ENCODE peak calls at places on chromosomes 11 and 22, in eight cellular contexts. T is Peyer's patch, U is adrenal gland, D is IMR-90, A is stomach, R is esophagus muscularis mucosa, X is sigmoid colon, Z is prostate gland. F is an unnamed sample.

GRCh38 chr11:2789791-2790580 is 90.2 kb upstream of the KCNQ1OT1 start:
- DNase-seq in U (no peak), A (peak), X (peak), D (no peak), T (peak), R (no peak), Z (no peak), F (no peak)

GRCh38 chr11:74466916-74467885 is at the start of gene KCNE3:
- DNase-seq in Z (no peak), A (peak), T (peak), U (no peak), R (no peak), X (peak), D (no peak), F (no peak)

GRCh38 chr22:50136431-50137047 is 34.0 kb upstream of the PANX2 start:
- DNase-seq in R (no peak), Z (peak), T (no peak), U (no peak), A (no peak), X (no peak), D (no peak), F (no peak)

GRCh38 chr11:37574361-37574760 is 976.3 kb upstream of the RAG2 start:
- DNase-seq in D (no peak), A (no peak), T (no peak), X (no peak), U (no peak), R (no peak), Z (no peak), F (no peak)

GRCh38 chr11:43119275-43119970 is 192.4 kb upstream of the API5 start:
- DNase-seq in A (no peak), Z (no peak), R (no peak), X (no peak), D (no peak), U (no peak), T (no peak), F (no peak)

GRCh38 chr22:49999063-49999900 is 13.3 kb downstream of the IL17REL start:
- DNase-seq in A (no peak), X (no peak), D (no peak), Z (no peak), T (peak), R (no peak), U (no peak), F (no peak)

GRCh38 chr11:114183041-114183511 is 113.1 kb upstream of the NNMT start:
- DNase-seq in R (no peak), D (no peak), U (no peak), X (peak), T (peak), A (no peak), Z (no peak), F (no peak)

GRCh38 chr11:9906043-9906791 is 242.3 kb downstream of the SWAP70 start:
- DNase-seq in D (peak), A (no peak), T (no peak), Z (peak), R (no peak), U (no peak), X (no peak), F (no peak)

GRCh38 chr11:71488086-71488967 is 35.3 kb downstream of the NADSYN1 start:
- DNase-seq in R (no peak), Z (no peak), D (peak), A (no peak), U (no peak), T (peak), X (peak), F (no peak)

GRCh38 chr11:86743223-86744118 is 56.9 kb upstream of the PRSS23 start:
- DNase-seq in U (peak), X (peak), Z (no peak), D (peak), A (peak), T (peak), R (no peak), F (peak)

GRCh38 chr22:26592368-26593015 is 2.6 kb upstream of the TPST2 start:
- DNase-seq in T (peak), R (no peak), Z (no peak), D (no peak), X (no peak), A (peak), U (no peak), F (no peak)

GRCh38 chr22:29079218-29079901 is 6.5 kb downstream of the KREMEN1 start:
- DNase-seq in T (peak), D (no peak), Z (peak), R (no peak), X (no peak), U (no peak), A (no peak), F (no peak)

GRCh38 chr11:15944460-15944859 is 411.9 kb downstream of the SOX6 start:
- DNase-seq in A (peak), R (peak), Z (no peak), X (no peak), U (no peak), T (no peak), D (peak), F (no peak)

GRCh38 chr11:133509924-133510697 is 22.2 kb downstream of the OPCML start:
- DNase-seq in X (no peak), U (no peak), R (no peak), T (no peak), D (no peak), Z (no peak), A (no peak), F (no peak)

GRCh38 chr22:29700949-29701927 is 18.6 kb upstream of the CABP7 start:
- DNase-seq in X (no peak), R (no peak), U (no peak), T (peak), D (peak), Z (no peak), A (no peak), F (no peak)

GRCh38 chr22:17845790-17846189 is 71.5 kb upstream of the BID start:
- DNase-seq in A (no peak), R (no peak), Z (no peak), T (no peak), D (no peak), U (no peak), X (peak), F (no peak)

GRCh38 chr11:125364085-125364822 is 131.8 kb downstream of the FEZ1 start:
- DNase-seq in R (no peak), A (no peak), X (no peak), T (no peak), D (peak), U (no peak), Z (no peak), F (no peak)

GRCh38 chr11:125084057-125084416 is 20.9 kb downstream of the SLC37A2 start:
- DNase-seq in R (no peak), X (peak), U (peak), D (no peak), Z (no peak), A (no peak), T (no peak), F (no peak)

GRCh38 chr22:19238900-19239299 is 52.6 kb downstream of the CLTCL1 start:
- DNase-seq in T (no peak), U (no peak), R (no peak), Z (no peak), D (no peak), X (no peak), A (no peak), F (no peak)

GRCh38 chr11:127238321-127238720 is 237.8 kb upstream of the KIRREL3 start:
- DNase-seq in R (no peak), A (no peak), T (no peak), D (no peak), Z (no peak), U (no peak), X (no peak), F (no peak)

GRCh38 chr11:77080643-77081210 is 14.0 kb downstream of the CAPN5 start:
- DNase-seq in R (no peak), Z (no peak), A (peak), U (peak), T (peak), X (peak), D (peak), F (peak)

GRCh38 chr11:99739464-99740089 is 718.8 kb downstream of the CNTN5 start:
- DNase-seq in U (no peak), A (no peak), X (no peak), R (no peak), T (no peak), Z (no peak), D (peak), F (peak)

GRCh38 chr11:117931971-117932370 is 2.8 kb upstream of the TMPRSS13 start:
- DNase-seq in D (no peak), Z (no peak), A (no peak), X (peak), R (no peak), U (no peak), T (peak), F (no peak)

GRCh38 chr11:62665630-62666258 is 632 bp downstream of the CSKMT start:
- DNase-seq in T (peak), R (peak), X (peak), U (peak), A (peak), Z (peak), D (peak), F (no peak)

GRCh38 chr22:45226681-45227186 is 14.0 kb downstream of the KIAA0930 start:
- DNase-seq in A (peak), X (no peak), T (no peak), D (no peak), U (peak), R (no peak), Z (no peak), F (no peak)

GRCh38 chr11:102244681-102245409 is 72.4 kb upstream of the BIRC3 start:
- DNase-seq in A (no peak), T (no peak), D (peak), R (no peak), X (no peak), U (no peak), Z (no peak), F (no peak)

GRCh38 chr11:133157180-133157579 is 375.1 kb downstream of the OPCML start:
- DNase-seq in D (no peak), R (no peak), A (no peak), U (no peak), T (no peak), Z (no peak), X (no peak), F (no peak)

GRCh38 chr11:31254411-31254810 is 115.1 kb downstream of the DCDC1 start:
- DNase-seq in T (no peak), R (no peak), Z (peak), X (no peak), U (no peak), A (no peak), D (no peak), F (no peak)

GRCh38 chr22:44965171-44965570 is 44.6 kb downstream of the PHF21B start:
- DNase-seq in U (no peak), T (no peak), X (no peak), D (no peak), A (no peak), R (no peak), Z (no peak), F (no peak)

GRCh38 chr11:65778431-65778900 is 2.3 kb downstream of the AP5B1 start:
- DNase-seq in T (peak), X (peak), Z (no peak), U (no peak), D (no peak), R (peak), A (peak), F (no peak)

GRCh38 chr11:34441814-34442213 is 3.1 kb downstream of the CAT start:
- DNase-seq in R (no peak), D (no peak), X (no peak), Z (no peak), U (no peak), A (no peak), T (no peak), F (no peak)

GRCh38 chr11:34439521-34440258 is 956 bp downstream of the CAT start:
- DNase-seq in A (no peak), R (no peak), X (no peak), U (no peak), D (no peak), Z (no peak), T (peak), F (no peak)

GRCh38 chr11:34437224-34437879 is 1.4 kb upstream of the CAT start:
- DNase-seq in D (no peak), X (no peak), U (no peak), R (no peak), Z (no peak), A (no peak), T (no peak), F (no peak)

GRCh38 chr11:34443136-34443535 is 4.4 kb downstream of the CAT start:
- DNase-seq in X (no peak), A (no peak), Z (no peak), R (no peak), D (no peak), U (no peak), T (no peak), F (no peak)

GRCh38 chr11:34438529-34439507 is at the start of gene CAT:
- DNase-seq in D (peak), T (peak), A (peak), U (peak), Z (peak), R (peak), X (peak), F (peak)
- TF ChIP-seq POLR2A in D (peak), T (peak), A (no peak), U (peak), Z (peak), R (peak), X (peak), F (peak)

GRCh38 chr22:23970201-23970641 is 3.5 kb downstream of the DDTL start:
- DNase-seq in Z (no peak), A (no peak), D (no peak), X (no peak), R (peak), U (no peak), T (no peak), F (no peak)

GRCh38 chr22:23969071-23969470 is 2.4 kb downstream of the DDTL start:
- DNase-seq in Z (no peak), A (no peak), U (no peak), T (peak), X (peak), R (peak), D (no peak), F (no peak)

GRCh38 chr22:23970816-23971482 is 3.3 kb downstream of the DDT start:
- DNase-seq in U (no peak), R (peak), A (no peak), T (peak), D (no peak), Z (no peak), X (peak), F (no peak)
- TF ChIP-seq POLR2A in U (no peak), R (no peak), A (no peak), T (no peak), D (no peak), Z (no peak), X (no peak), F (no peak)

GRCh38 chr22:42648368-42649260 is 578 bp downstream of the CYB5R3 start:
- DNase-seq in R (no peak), U (peak), D (no peak), T (peak), Z (peak), X (no peak), A (peak), F (no peak)
- TF ChIP-seq POLR2A in R (no peak), U (no peak), D (peak), T (peak), Z (peak), X (peak), A (no peak), F (peak)

GRCh38 chr11:698493-699115 is 3.0 kb downstream of the TMEM80 start:
- DNase-seq in R (no peak), A (no peak), T (no peak), X (no peak), Z (no peak), D (no peak), U (no peak), F (no peak)

GRCh38 chr11:695332-695605 is 247 bp upstream of the DEAF1 start:
- DNase-seq in Z (no peak), D (no peak), A (no peak), R (no peak), X (no peak), U (no peak), T (no peak), F (no peak)

GRCh38 chr11:697811-698311 is 2.2 kb downstream of the TMEM80 start:
- DNase-seq in U (no peak), D (peak), T (no peak), X (no peak), A (no peak), Z (no peak), R (no peak), F (no peak)

GRCh38 chr11:695606-696381 is at the start of gene TMEM80:
- DNase-seq in R (peak), A (peak), U (peak), X (peak), Z (peak), D (peak), T (peak), F (peak)

DNA sequence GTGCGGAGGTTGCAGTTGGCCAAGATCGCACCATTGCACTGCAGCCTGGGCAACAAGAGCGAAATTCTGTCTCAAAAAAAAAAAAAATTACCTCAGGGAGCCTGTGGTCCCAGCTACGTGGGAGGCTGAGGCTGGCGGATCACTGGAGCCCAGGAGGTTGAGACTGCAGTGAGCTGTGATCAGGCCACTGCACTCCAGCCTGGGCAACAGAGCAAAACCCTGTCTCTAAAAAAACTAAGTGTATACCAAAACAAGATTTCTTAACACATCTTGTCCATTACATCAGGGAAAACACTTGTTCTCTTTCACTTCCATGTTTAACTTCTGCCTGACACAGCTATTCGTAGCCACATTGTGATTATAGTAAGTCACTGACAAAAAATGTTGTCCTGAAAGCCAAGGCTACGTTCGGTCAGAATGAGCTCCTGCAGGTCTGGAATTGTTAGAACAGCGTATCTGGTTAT is 1.4 kb downstream of the TMEM80 start:
- DNase-seq in Z (no peak), R (no peak), D (peak), U (no peak), A (no peak), X (no peak), T (no peak), F (no peak)
- TF ChIP-seq POLR2A in Z (no peak), R (no peak), D (no peak), U (no peak), A (no peak), X (no peak), T (no peak), F (no peak)

GRCh38 chr11:45994421-45995341 is 72.2 kb downstream of the LARGE2 start:
- DNase-seq in D (peak), U (peak), Z (no peak), R (no peak), A (no peak), T (no peak), X (no peak), F (no peak)
- TF ChIP-seq POLR2A in D (no peak), U (no peak), Z (no peak), R (no peak), A (no peak), T (no peak), X (no peak), F (no peak)

DNA sequence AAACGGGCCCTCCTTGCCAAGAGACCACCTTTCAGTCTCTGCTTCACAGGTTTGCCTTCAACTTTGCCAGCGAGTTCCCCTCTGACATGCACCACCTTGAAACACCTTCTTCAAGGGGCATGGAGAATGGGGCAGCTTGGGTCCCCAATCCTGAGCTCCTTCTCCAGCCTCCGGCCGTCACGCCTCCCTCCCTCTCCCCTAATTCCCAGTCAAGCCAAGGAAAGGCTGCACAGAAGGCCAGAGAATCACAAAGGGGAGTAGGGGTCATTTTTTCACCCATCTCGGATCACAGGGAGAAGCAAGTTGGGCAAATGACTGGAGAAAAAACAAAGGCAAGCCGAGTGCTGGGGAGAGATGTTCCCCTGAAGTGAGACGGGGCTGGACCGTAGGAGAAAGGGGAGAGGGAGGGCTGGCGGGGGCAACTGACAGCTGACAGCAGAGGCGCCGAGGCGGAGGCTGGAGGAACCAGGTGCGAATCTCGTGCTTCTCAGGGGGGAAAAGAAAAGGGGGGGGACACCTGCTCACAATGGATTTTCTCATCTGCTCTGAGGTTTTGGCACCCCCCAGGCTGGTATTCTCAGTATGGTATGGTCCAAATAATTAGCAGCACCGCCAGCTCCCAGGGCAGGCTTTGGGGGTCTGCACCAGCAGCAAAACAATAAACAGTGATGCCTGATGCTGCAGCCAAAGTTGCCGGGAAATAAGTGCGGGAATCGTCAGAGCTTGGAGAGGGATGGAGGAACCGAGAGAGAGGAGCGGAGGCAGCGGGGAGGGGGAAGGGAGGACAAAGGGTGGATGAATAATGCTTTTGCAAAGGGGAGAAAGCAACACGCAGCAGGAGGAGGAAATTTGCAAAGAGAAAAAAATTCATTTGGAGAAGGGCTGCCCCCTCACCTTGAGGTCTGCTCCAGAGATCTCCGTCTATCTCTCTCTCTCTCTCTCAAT is 649 bp downstream of the YPEL4 start:
- DNase-seq in D (no peak), T (no peak), Z (no peak), X (peak), A (no peak), R (no peak), U (no peak), F (no peak)
- TF ChIP-seq POLR2A in D (no peak), T (no peak), Z (no peak), X (no peak), A (no peak), R (no peak), U (no peak), F (no peak)

DNA sequence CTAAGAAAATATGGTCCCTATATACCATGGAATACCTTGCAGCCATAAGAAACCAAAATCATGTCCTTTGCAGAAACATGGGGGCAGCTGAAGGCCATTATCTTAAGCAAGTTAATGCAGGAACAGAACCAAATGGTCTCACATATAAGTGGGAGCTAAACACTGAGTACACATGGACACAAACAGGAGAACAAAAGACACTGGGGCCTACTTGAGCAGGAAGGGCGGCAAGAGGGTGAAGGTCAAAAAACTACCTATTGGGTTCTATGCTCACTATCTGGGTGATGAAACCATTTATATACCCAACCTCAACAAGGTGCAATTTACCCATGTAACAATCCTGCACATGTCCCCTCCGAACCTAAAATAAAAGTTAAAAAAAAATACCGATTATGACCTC is 22.5 kb downstream of the GAS2 start:
- DNase-seq in U (no peak), D (no peak), Z (no peak), X (no peak), T (no peak), R (no peak), A (no peak), F (no peak)
- TF ChIP-seq POLR2A in U (no peak), D (no peak), Z (no peak), X (no peak), T (no peak), R (no peak), A (no peak), F (no peak)

GRCh38 chr22:37485714-37486223 is 415 bp downstream of the MFNG start:
- DNase-seq in Z (no peak), R (no peak), U (no peak), T (peak), D (no peak), A (no peak), X (no peak), F (no peak)

GRCh38 chr22:37485006-37485713 is 1.0 kb downstream of the MFNG start:
- DNase-seq in X (no peak), Z (no peak), T (peak), U (no peak), A (no peak), D (no peak), R (no peak), F (no peak)

GRCh38 chr22:37483050-37483449 is 3.1 kb downstream of the MFNG start:
- DNase-seq in A (no peak), X (no peak), R (no peak), Z (no peak), T (no peak), D (no peak), U (no peak), F (no peak)

GRCh38 chr22:37483594-37484114 is 2.5 kb downstream of the MFNG start:
- DNase-seq in D (no peak), A (no peak), Z (no peak), U (no peak), T (no peak), R (no peak), X (no peak), F (no peak)

GRCh38 chr22:37484115-37485005 is 1.8 kb downstream of the MFNG start:
- DNase-seq in Z (peak), R (peak), A (peak), T (peak), D (no peak), X (peak), U (peak), F (peak)
- TF ChIP-seq POLR2A in Z (no peak), R (no peak), A (no peak), T (no peak), D (no peak), X (no peak), U (no peak), F (no peak)